ENCODE peak calls at places on chromosomes 6 and 20, in four cellular contexts. A, V, L and W are unnamed samples.

GRCh38 chr6:27668442-27669275 is 195.8 kb upstream of the ZNF184 start:
- DNase-seq in V (peak), A (peak), L (no peak), W (peak)

GRCh38 chr6:119340766-119341487 is 8.6 kb downstream of the MAN1A1 start:
- DNase-seq in A (no peak), V (peak), L (no peak), W (no peak)

GRCh38 chr20:53935353-53936084 is 134.9 kb downstream of the BCAS1 start:
- DNase-seq in V (no peak), L (no peak), A (no peak), W (peak)

GRCh38 chr6:80209434-80209833 is 103.0 kb downstream of the BCKDHB start:
- DNase-seq in V (no peak), L (no peak), A (no peak), W (peak)

GRCh38 chr6:32178547-32179440 is 589 bp downstream of the RNF5 start:
- DNase-seq in A (no peak), L (no peak), V (no peak), W (no peak)

GRCh38 chr6:17505062-17505476 is 95.0 kb upstream of the FAM8A1 start:
- DNase-seq in A (no peak), V (no peak), L (no peak), W (peak)

GRCh38 chr6:30725713-30726505 is 5.8 kb downstream of the TUBB start:
- DNase-seq in A (no peak), V (no peak), L (no peak), W (peak)

GRCh38 chr6:20708367-20709124 is 174.3 kb downstream of the CDKAL1 start:
- DNase-seq in V (no peak), A (no peak), L (no peak), W (no peak)

GRCh38 chr20:50152394-50153152 is 950 bp downstream of the PEDS1 start:
- DNase-seq in L (no peak), V (no peak), A (no peak), W (no peak)

GRCh38 chr6:139376054-139376355 is 1.6 kb upstream of the CITED2 start:
- DNase-seq in A (no peak), V (peak), L (no peak), W (peak)

GRCh38 chr6:39880521-39881048 is 53.7 kb downstream of the MOCS1 start:
- DNase-seq in V (no peak), A (no peak), L (no peak), W (no peak)

GRCh38 chr6:125752773-125753172 is 3.3 kb downstream of the HEY2 start:
- DNase-seq in A (no peak), V (no peak), L (no peak), W (no peak)

GRCh38 chr20:48298851-48299484 is 513.7 kb upstream of the SULF2 start:
- DNase-seq in L (no peak), V (no peak), A (no peak), W (no peak)

GRCh38 chr6:148501178-148501590 is 158.5 kb downstream of the SASH1 start:
- DNase-seq in V (no peak), A (no peak), L (no peak), W (no peak)

GRCh38 chr6:148507774-148508173 is 165.1 kb downstream of the SASH1 start:
- DNase-seq in L (no peak), A (no peak), V (no peak), W (no peak)

GRCh38 chr6:148502083-148502772 is 159.6 kb downstream of the SASH1 start:
- DNase-seq in V (no peak), A (no peak), L (no peak), W (no peak)

GRCh38 chr6:148500402-148500801 is 157.8 kb downstream of the SASH1 start:
- DNase-seq in L (no peak), A (no peak), V (no peak), W (no peak)

GRCh38 chr6:148502773-148503135 is 160.1 kb downstream of the SASH1 start:
- DNase-seq in V (no peak), L (no peak), A (no peak), W (no peak)
- TF ChIP-seq CTCF in V (no peak), L (no peak), A (no peak), W (no peak)

GRCh38 chr6:45505470-45505869 is 127.7 kb upstream of the SUPT3H start:
- DNase-seq in L (no peak), V (no peak), A (no peak), W (no peak)

GRCh38 chr6:45502446-45502845 is 124.7 kb upstream of the SUPT3H start:
- DNase-seq in A (no peak), V (no peak), L (no peak), W (no peak)

GRCh38 chr6:45504947-45505346 is 127.2 kb upstream of the SUPT3H start:
- DNase-seq in V (no peak), A (peak), L (no peak), W (no peak)

GRCh38 chr6:45498620-45499019 is 120.9 kb upstream of the SUPT3H start:
- DNase-seq in A (no peak), V (no peak), L (no peak), W (no peak)

DNA sequence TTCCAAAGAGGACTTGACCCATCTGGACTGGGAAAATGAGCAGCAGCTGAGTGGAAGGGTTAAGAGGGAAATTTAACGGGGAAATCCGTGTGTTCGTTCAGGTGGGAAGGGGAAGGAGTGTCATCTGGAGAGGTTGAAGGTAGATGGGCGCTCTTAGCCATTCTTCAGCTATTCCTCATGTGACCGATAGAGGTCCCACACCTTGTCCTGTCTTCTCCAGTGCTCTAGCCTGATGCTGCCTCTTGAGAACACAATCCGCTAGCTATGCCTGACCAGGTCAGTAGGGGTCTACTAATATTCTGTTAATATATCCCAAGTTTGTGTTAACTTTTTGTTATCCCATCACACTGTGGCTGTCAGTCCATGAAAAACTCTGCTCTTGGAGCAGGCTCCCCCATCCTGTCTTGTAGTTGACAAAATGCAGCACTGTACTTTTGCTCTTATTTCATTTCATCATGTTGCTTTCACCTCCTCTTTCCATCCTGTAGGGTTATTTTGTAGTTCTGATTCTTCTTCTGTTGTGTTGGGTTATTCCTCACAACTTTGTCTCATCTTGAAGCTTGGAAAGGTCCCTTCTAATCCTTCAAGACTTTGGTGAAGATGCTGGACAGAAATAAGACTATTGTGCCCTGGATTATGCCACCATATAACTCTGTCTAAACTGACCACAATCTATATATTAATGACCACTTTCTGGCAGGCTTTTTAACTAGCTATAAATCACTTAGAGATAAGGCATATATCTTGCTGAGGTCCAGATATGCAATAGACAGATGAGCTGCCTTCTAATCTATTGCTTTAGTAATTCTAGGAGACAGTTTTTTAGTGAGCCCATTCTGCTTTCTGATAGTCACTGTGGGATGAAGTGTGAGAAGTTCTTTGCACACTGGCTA is 123.4 kb upstream of the SUPT3H start:
- DNase-seq in L (no peak), V (no peak), A (no peak), W (no peak)
- TF ChIP-seq CTCF in L (no peak), V (no peak), A (peak), W (peak)

GRCh38 chr20:32468313-32468640 is 110.1 kb downstream of the ASXL1 start:
- DNase-seq in V (no peak), L (peak), A (no peak), W (no peak)
- TF ChIP-seq CTCF in V (no peak), L (no peak), A (no peak), W (no peak)

GRCh38 chr6:107414246-107414645 is 45.1 kb downstream of the PDSS2 start:
- DNase-seq in A (no peak), V (no peak), L (no peak), W (no peak)

GRCh38 chr6:107421696-107422256 is 37.6 kb downstream of the PDSS2 start:
- DNase-seq in V (no peak), A (no peak), L (no peak), W (peak)

GRCh38 chr6:107416179-107416578 is 43.2 kb downstream of the PDSS2 start:
- DNase-seq in V (no peak), L (no peak), A (no peak), W (no peak)

GRCh38 chr6:107419747-107420146 is 39.6 kb downstream of the PDSS2 start:
- DNase-seq in A (no peak), L (no peak), V (no peak), W (no peak)

GRCh38 chr6:107418118-107418517 is 41.2 kb downstream of the PDSS2 start:
- DNase-seq in V (no peak), A (no peak), L (no peak), W (peak)
- TF ChIP-seq CTCF in V (no peak), A (peak), L (no peak), W (peak)

GRCh38 chr6:131640100-131640499 is 3.0 kb downstream of the ENPP3 start:
- DNase-seq in V (no peak), L (no peak), A (no peak), W (no peak)

GRCh38 chr6:131638013-131638412 is 911 bp downstream of the ENPP3 start:
- DNase-seq in V (no peak), A (no peak), L (no peak), W (no peak)

GRCh38 chr6:131636880-131637792 is at the start of gene ENPP3:
- DNase-seq in A (no peak), V (no peak), L (no peak), W (no peak)

GRCh38 chr6:131631625-131632284 is 3.7 kb upstream of the MED23 start:
- DNase-seq in L (no peak), A (no peak), V (no peak), W (no peak)

GRCh38 chr6:131635384-131636340 is 1.4 kb upstream of the ENPP3 start:
- DNase-seq in V (no peak), L (no peak), A (no peak), W (no peak)
- TF ChIP-seq CTCF in V (no peak), L (no peak), A (no peak), W (no peak)

GRCh38 chr20:58810116-58810878 is 40.4 kb downstream of the GNAS-AS1 start:
- DNase-seq in V (no peak), A (no peak), L (no peak), W (peak)

GRCh38 chr20:58813369-58813768 is 37.3 kb downstream of the GNAS-AS1 start:
- DNase-seq in L (no peak), V (no peak), A (no peak), W (no peak)

GRCh38 chr20:58810879-58811250 is 39.8 kb downstream of the GNAS-AS1 start:
- DNase-seq in A (no peak), V (no peak), L (no peak), W (no peak)

GRCh38 chr20:58808296-58809046 is 42.2 kb downstream of the GNAS-AS1 start:
- DNase-seq in L (no peak), A (no peak), V (no peak), W (no peak)

DNA sequence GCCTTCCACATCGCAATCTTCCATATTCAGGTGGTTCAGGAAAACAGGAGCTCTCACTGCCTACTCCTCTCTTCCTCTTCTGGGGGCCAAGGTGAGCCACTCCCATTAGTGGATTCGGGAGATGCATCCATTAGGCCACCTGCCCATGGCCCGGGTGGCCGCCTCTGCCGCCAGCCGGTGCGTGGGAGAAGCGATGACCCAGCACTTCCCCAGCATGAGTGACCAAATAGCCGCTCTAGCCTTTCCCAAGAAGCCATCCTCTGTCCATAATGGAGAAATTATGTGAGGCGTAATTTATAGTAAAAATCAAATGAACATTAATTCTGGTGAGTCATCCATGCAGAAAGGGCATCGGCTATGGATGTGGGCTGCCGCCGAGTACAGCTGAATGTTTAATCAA is 39.4 kb downstream of the GNAS-AS1 start:
- DNase-seq in A (no peak), L (no peak), V (no peak), W (no peak)
- TF ChIP-seq CTCF in A (no peak), L (no peak), V (no peak), W (no peak)

DNA sequence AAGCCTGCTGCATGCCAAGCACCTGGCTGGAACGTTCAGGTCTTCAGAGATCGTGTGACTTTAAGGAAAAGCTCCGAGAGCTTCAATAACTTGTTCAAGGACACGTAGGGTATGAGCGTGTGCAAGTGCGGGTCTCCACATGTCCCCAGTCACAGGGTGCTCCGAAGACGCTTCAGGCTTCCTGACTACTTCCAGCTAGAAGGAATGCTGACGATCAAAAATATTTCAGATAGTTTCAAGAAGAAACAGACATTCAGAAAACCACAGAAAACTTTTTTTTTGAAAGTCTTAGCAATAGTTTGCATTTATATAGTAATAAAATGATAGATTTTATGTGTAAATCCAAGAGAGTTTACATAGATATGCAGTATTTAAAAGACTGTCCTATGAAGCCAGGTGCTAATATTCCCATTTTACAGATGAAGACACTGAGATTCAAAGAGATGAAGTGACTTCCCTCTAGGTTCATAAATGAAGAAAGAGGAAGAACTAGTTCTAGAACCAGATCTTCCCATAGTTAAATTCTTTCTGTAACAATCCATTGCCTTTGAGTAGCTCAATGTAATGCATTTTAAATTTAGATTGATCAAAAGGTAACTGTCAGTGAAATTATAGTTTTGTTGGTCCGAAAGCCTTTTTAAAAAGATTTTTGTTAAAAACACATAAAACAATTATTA is 247.6 kb downstream of the MYLK4 start:
- DNase-seq in L (no peak), A (no peak), V (no peak), W (peak)
- TF ChIP-seq CTCF in L (no peak), A (no peak), V (no peak), W (no peak)